ENCODE peak calls at places on chromosomes 5 and 9, in six cellular contexts. V is CD4-positive, alpha-beta memory T cell; X is uterus; C is IMR-90; E is tibial artery; M is MM.1S. T is an unnamed sample.

GRCh38 chr5:76426391-76426802 is 23.3 kb downstream of the IQGAP2 start:
- DNase-seq in V (no peak), X (no peak), C (no peak), E (no peak), M (no peak), T (no peak)

GRCh38 chr9:78614892-78615291 is 318.0 kb downstream of the PSAT1 start:
- DNase-seq in V (no peak), X (no peak), C (peak), E (no peak), M (no peak), T (no peak)

GRCh38 chr9:96218821-96219614 is 83.0 kb downstream of the HSD17B3 start:
- DNase-seq in V (no peak), X (no peak), C (no peak), E (no peak), M (no peak), T (no peak)

GRCh38 chr9:134167530-134167931 is 3.2 kb upstream of the RNU6ATAC start:
- DNase-seq in V (no peak), X (no peak), C (peak), E (no peak), M (no peak), T (no peak)

GRCh38 chr5:142253938-142254895 is 70.6 kb downstream of the SPRY4 start:
- DNase-seq in V (no peak), X (no peak), C (peak), E (peak), M (no peak), T (no peak)

GRCh38 chr5:98816574-98817222 is 43.2 kb downstream of the RGMB start:
- DNase-seq in V (no peak), X (no peak), C (no peak), E (no peak), M (no peak), T (no peak)

GRCh38 chr5:33468811-33469435 is 28.2 kb downstream of the TARS1 start:
- DNase-seq in V (no peak), X (no peak), C (peak), E (no peak), M (no peak), T (no peak)

GRCh38 chr5:45793638-45794532 is 97.7 kb upstream of the HCN1 start:
- DNase-seq in V (no peak), X (no peak), C (no peak), E (no peak), M (peak), T (no peak)

GRCh38 chr5:81971086-81971693 is 633 bp upstream of the ATG10 start:
- DNase-seq in V (peak), X (no peak), C (peak), E (no peak), M (peak), T (no peak)

GRCh38 chr9:131530930-131531832 is at the start of gene UCK1:
- DNase-seq in V (peak), X (peak), C (peak), E (peak), M (peak), T (peak)

GRCh38 chr9:27086818-27087680 is 22.0 kb upstream of the TEK start:
- DNase-seq in V (no peak), X (no peak), C (peak), E (no peak), M (no peak), T (no peak)

GRCh38 chr5:39716532-39716971 is 291.8 kb upstream of the DAB2 start:
- DNase-seq in V (peak), X (no peak), C (peak), E (peak), M (peak), T (no peak)

GRCh38 chr9:37503736-37504135 is 18.0 kb downstream of the POLR1E start:
- DNase-seq in V (peak), X (no peak), C (peak), E (no peak), M (no peak), T (peak)

GRCh38 chr9:81879501-81879916 is 48.7 kb upstream of the SPATA31D4 start:
- DNase-seq in V (no peak), X (no peak), C (peak), E (no peak), M (no peak), T (no peak)

GRCh38 chr9:130451509-130452388 is 7.0 kb downstream of the ASS1 start:
- DNase-seq in V (no peak), X (peak), C (peak), E (peak), M (no peak), T (no peak)

GRCh38 chr5:74598731-74599624 is 41.5 kb downstream of the ENC1 start:
- DNase-seq in V (no peak), X (no peak), C (peak), E (no peak), M (no peak), T (no peak)

GRCh38 chr5:76473676-76474075 is 70.6 kb downstream of the IQGAP2 start:
- DNase-seq in V (peak), X (no peak), C (no peak), E (no peak), M (no peak), T (peak)

GRCh38 chr9:109213300-109214121 is 46.5 kb upstream of the FRRS1L start:
- DNase-seq in V (no peak), X (no peak), C (no peak), E (no peak), M (no peak), T (no peak)

GRCh38 chr5:982377-983237 is 26.0 kb upstream of the NKD2 start:
- DNase-seq in V (no peak), X (no peak), C (no peak), E (no peak), M (no peak), T (no peak)

GRCh38 chr9:97307091-97307490 is 368 bp upstream of the CCDC180 start:
- DNase-seq in V (no peak), X (peak), C (peak), E (peak), M (no peak), T (no peak)

GRCh38 chr5:160439205-160439600 is 17.5 kb downstream of the PTTG1 start:
- DNase-seq in V (peak), X (peak), C (peak), E (peak), M (peak), T (peak)

GRCh38 chr5:160436017-160436416 is 14.4 kb downstream of the PTTG1 start:
- DNase-seq in V (no peak), X (no peak), C (no peak), E (no peak), M (no peak), T (no peak)

GRCh38 chr5:160441352-160441781 is 19.7 kb downstream of the PTTG1 start:
- DNase-seq in V (no peak), X (no peak), C (peak), E (no peak), M (no peak), T (no peak)

GRCh38 chr5:160442824-160443431 is 21.3 kb downstream of the PTTG1 start:
- DNase-seq in V (no peak), X (no peak), C (no peak), E (no peak), M (peak), T (no peak)

GRCh38 chr5:160438316-160439204 is 16.9 kb downstream of the PTTG1 start:
- DNase-seq in V (peak), X (peak), C (peak), E (no peak), M (peak), T (peak)
- H3K27ac ChIP-seq in V (peak), X (no peak), C (no peak), E (peak), M (peak), T (peak)

GRCh38 chr5:131795879-131796792 is 681 bp downstream of the FNIP1 start:
- DNase-seq in V (peak), X (peak), C (peak), E (peak), M (peak), T (peak)

GRCh38 chr5:131796793-131797693 is at the start of gene FNIP1:
- DNase-seq in V (peak), X (peak), C (peak), E (peak), M (peak), T (peak)

GRCh38 chr5:131792900-131793299 is 3.9 kb downstream of the FNIP1 start:
- DNase-seq in V (no peak), X (no peak), C (no peak), E (no peak), M (no peak), T (no peak)

GRCh38 chr5:131795128-131795719 is 1.6 kb downstream of the FNIP1 start:
- DNase-seq in V (no peak), X (no peak), C (no peak), E (no peak), M (no peak), T (no peak)

GRCh38 chr5:131794596-131794995 is 2.2 kb downstream of the FNIP1 start:
- DNase-seq in V (no peak), X (no peak), C (no peak), E (no peak), M (no peak), T (no peak)
- H3K27ac ChIP-seq in V (no peak), X (no peak), C (no peak), E (no peak), M (no peak), T (no peak)

DNA sequence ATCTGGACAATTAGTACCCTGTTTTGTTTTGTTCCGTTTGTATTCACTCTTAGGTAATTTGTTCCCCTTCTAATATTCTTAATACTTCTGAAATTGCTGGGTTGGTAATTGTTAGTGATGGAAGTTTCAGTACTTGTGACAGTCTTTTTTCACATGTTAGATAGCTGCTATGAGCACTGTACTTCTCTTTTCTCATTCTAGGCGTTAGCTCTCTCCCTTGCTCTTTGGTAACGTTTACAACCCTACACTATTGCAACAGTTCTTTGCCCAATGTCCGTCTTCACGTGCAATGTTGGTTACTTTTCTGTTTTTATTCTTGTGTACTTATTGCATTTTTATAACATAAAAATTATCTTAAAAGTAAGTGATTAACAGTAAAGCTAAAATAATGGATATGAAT is 1509.0 kb downstream of the MAT2B start:
- DNase-seq in V (no peak), X (no peak), C (no peak), E (no peak), M (no peak), T (no peak)
- H3K27ac ChIP-seq in V (no peak), X (no peak), C (no peak), E (no peak), M (no peak), T (no peak)

GRCh38 chr5:40995816-40996586 is 75.1 kb downstream of the MROH2B start:
- DNase-seq in V (no peak), X (no peak), C (no peak), E (no peak), M (no peak), T (no peak)

GRCh38 chr5:40991981-40992559 is 79.1 kb downstream of the MROH2B start:
- DNase-seq in V (no peak), X (no peak), C (no peak), E (no peak), M (no peak), T (no peak)

GRCh38 chr5:40987349-40987748 is 78.1 kb downstream of the C7 start:
- DNase-seq in V (no peak), X (no peak), C (no peak), E (no peak), M (no peak), T (no peak)

GRCh38 chr5:40988761-40989510 is 79.6 kb downstream of the C7 start:
- DNase-seq in V (no peak), X (no peak), C (peak), E (no peak), M (no peak), T (no peak)

GRCh38 chr5:40991168-40991980 is 79.8 kb downstream of the MROH2B start:
- DNase-seq in V (no peak), X (peak), C (peak), E (peak), M (no peak), T (no peak)
- H3K27ac ChIP-seq in V (no peak), X (peak), C (peak), E (peak), M (no peak), T (no peak)

DNA sequence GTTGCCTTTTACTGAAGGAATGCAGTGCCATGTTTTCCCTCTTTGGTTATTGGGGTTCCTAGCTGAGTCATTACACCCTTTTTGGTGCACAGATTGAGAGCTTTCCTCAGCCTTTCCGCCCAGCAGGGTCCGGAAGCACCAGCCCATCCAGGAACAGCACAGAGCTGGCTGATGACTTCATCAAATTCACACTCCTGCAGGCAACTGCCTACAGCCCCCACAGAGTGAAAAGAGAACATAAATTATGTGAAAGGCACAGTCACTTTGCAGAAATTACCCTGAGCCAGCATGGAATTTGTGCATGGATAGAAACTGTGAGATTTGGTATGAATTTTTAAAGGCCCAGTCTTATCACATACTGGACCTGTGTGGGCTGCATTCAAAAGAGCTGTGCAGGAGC is 385.2 kb upstream of the TRPC7 start:
- DNase-seq in V (no peak), X (no peak), C (no peak), E (no peak), M (no peak), T (no peak)
- H3K27ac ChIP-seq in V (no peak), X (no peak), C (no peak), E (no peak), M (no peak), T (no peak)